ENCODE peak calls at places on chromosomes 1 and 21, in nine cellular contexts. N is GM13976; I is renal cortical epithelial cell; O is RWPE1; U is effector memory CD8-positive, alpha-beta T cell; K is psoas muscle; Q is foreskin fibroblast; E is MG63; Z is cardiac septum. C is an unnamed sample.

GRCh38 chr1:116033322-116033721 is 57.0 kb downstream of the SLC22A15 start:
- DNase-seq in Z (no peak), U (no peak), N (no peak), O (peak), I (no peak), E (no peak), Q (no peak), K (no peak), C (no peak)

GRCh38 chr1:176466514-176466913 is 3.5 kb downstream of the PAPPA2 start:
- DNase-seq in Q (no peak), O (peak), K (no peak), Z (no peak), E (no peak), U (no peak), N (peak), I (peak), C (no peak)

GRCh38 chr21:41584603-41585176 is 76.7 kb upstream of the TMPRSS2 start:
- DNase-seq in N (no peak), Z (no peak), E (no peak), I (no peak), Q (no peak), K (no peak), O (no peak), U (no peak), C (no peak)

GRCh38 chr1:38852780-38853179 is 6.8 kb downstream of the RRAGC start:
- DNase-seq in O (no peak), E (no peak), Z (no peak), U (no peak), Q (no peak), N (peak), K (no peak), I (no peak), C (no peak)

GRCh38 chr21:38440746-38441145 is 57.5 kb downstream of the ERG start:
- DNase-seq in Q (peak), I (peak), N (no peak), K (no peak), U (no peak), E (peak), Z (no peak), O (peak), C (no peak)

GRCh38 chr1:8104278-8105236 is 78.4 kb upstream of the ERRFI1 start:
- DNase-seq in Q (no peak), N (peak), E (no peak), U (no peak), K (no peak), I (no peak), O (no peak), Z (no peak), C (no peak)

GRCh38 chr1:204278973-204279372 is 65.2 kb upstream of the GOLT1A start:
- DNase-seq in U (no peak), I (no peak), N (no peak), O (no peak), E (no peak), Q (no peak), K (no peak), Z (no peak), C (no peak)

GRCh38 chr1:211036701-211037494 is 97.0 kb downstream of the KCNH1 start:
- DNase-seq in E (peak), N (no peak), I (peak), K (no peak), U (no peak), Z (no peak), Q (peak), O (peak), C (no peak)

GRCh38 chr1:39128959-39129358 is 75.5 kb upstream of the MACF1 start:
- DNase-seq in N (no peak), E (no peak), Z (no peak), I (peak), K (no peak), Q (no peak), O (peak), U (no peak), C (peak)

GRCh38 chr21:26776320-26777021 is 68.7 kb downstream of the ADAMTS1 start:
- DNase-seq in I (peak), K (no peak), E (no peak), U (no peak), Q (peak), Z (no peak), N (no peak), O (no peak), C (no peak)

C was measured in left lung.